ENCODE peak calls at places on chromosome 15, in seven cellular contexts. One of them, this sample, is unnamed.

GRCh38 chr15:68589783-68590710 is 11.3 kb downstream of the CORO2B start:
- DNase-seq in HCT116: no peak
- DNase-seq in tibial artery: peak
- DNase-seq in mesothelial cell of epicardium: no peak
- DNase-seq in heart left ventricle: no peak
- DNase-seq in progenitor cell of endocrine pancreas: no peak
- DNase-seq in HFFc6: no peak
- DNase-seq in this sample: no peak

GRCh38 chr15:71111950-71112349 is 3.3 kb upstream of the THSD4 start:
- DNase-seq in HCT116: no peak
- DNase-seq in tibial artery: no peak
- DNase-seq in mesothelial cell of epicardium: no peak
- DNase-seq in heart left ventricle: no peak
- DNase-seq in progenitor cell of endocrine pancreas: no peak
- DNase-seq in HFFc6: no peak
- DNase-seq in this sample: no peak

GRCh38 chr15:61621146-61621545 is 392.0 kb upstream of the RORA start:
- DNase-seq in HCT116: no peak
- DNase-seq in tibial artery: no peak
- DNase-seq in mesothelial cell of epicardium: peak
- DNase-seq in heart left ventricle: no peak
- DNase-seq in progenitor cell of endocrine pancreas: peak
- DNase-seq in HFFc6: no peak
- DNase-seq in this sample: peak

GRCh38 chr15:40388941-40389823 is 6.7 kb downstream of the KNSTRN start:
- DNase-seq in HCT116: no peak
- DNase-seq in tibial artery: no peak
- DNase-seq in mesothelial cell of epicardium: no peak
- DNase-seq in heart left ventricle: no peak
- DNase-seq in progenitor cell of endocrine pancreas: no peak
- DNase-seq in HFFc6: no peak
- DNase-seq in this sample: no peak

GRCh38 chr15:39009740-39010139 is 445.1 kb upstream of the RASGRP1 start:
- DNase-seq in HCT116: no peak
- DNase-seq in tibial artery: no peak
- DNase-seq in mesothelial cell of epicardium: no peak
- DNase-seq in heart left ventricle: no peak
- DNase-seq in progenitor cell of endocrine pancreas: no peak
- DNase-seq in HFFc6: no peak
- DNase-seq in this sample: no peak

GRCh38 chr15:70870066-70870465 is 16.1 kb upstream of the LARP6 start:
- DNase-seq in HCT116: no peak
- DNase-seq in tibial artery: no peak
- DNase-seq in mesothelial cell of epicardium: no peak
- DNase-seq in heart left ventricle: no peak
- DNase-seq in progenitor cell of endocrine pancreas: no peak
- DNase-seq in HFFc6: peak
- DNase-seq in this sample: no peak

GRCh38 chr15:69031013-69032001 is 16.8 kb downstream of the NOX5 start:
- DNase-seq in HCT116: peak
- DNase-seq in tibial artery: no peak
- DNase-seq in mesothelial cell of epicardium: peak
- DNase-seq in heart left ventricle: peak
- DNase-seq in progenitor cell of endocrine pancreas: peak
- DNase-seq in HFFc6: no peak
- DNase-seq in this sample: no peak

GRCh38 chr15:59632714-59633113 is 21.1 kb downstream of the GCNT3 start:
- DNase-seq in HCT116: no peak
- DNase-seq in tibial artery: no peak
- DNase-seq in mesothelial cell of epicardium: no peak
- DNase-seq in heart left ventricle: no peak
- DNase-seq in progenitor cell of endocrine pancreas: no peak
- DNase-seq in HFFc6: peak
- DNase-seq in this sample: no peak

GRCh38 chr15:82556315-82557035 is 16.2 kb upstream of the RPS17 start:
- DNase-seq in HCT116: no peak
- DNase-seq in tibial artery: no peak
- DNase-seq in mesothelial cell of epicardium: no peak
- DNase-seq in heart left ventricle: no peak
- DNase-seq in progenitor cell of endocrine pancreas: no peak
- DNase-seq in HFFc6: no peak
- DNase-seq in this sample: no peak

GRCh38 chr15:95799286-95800187 is 531.0 kb upstream of the NR2F2 start:
- DNase-seq in HCT116: no peak
- DNase-seq in tibial artery: no peak
- DNase-seq in mesothelial cell of epicardium: no peak
- DNase-seq in heart left ventricle: no peak
- DNase-seq in progenitor cell of endocrine pancreas: no peak
- DNase-seq in HFFc6: peak
- DNase-seq in this sample: peak

GRCh38 chr15:48493084-48493762 is 152.3 kb downstream of the FBN1 start:
- DNase-seq in HCT116: no peak
- DNase-seq in tibial artery: no peak
- DNase-seq in mesothelial cell of epicardium: no peak
- DNase-seq in heart left ventricle: peak
- DNase-seq in progenitor cell of endocrine pancreas: no peak
- DNase-seq in HFFc6: peak
- DNase-seq in this sample: peak

GRCh38 chr15:99439524-99439835 is 126.3 kb upstream of the MEF2A start:
- DNase-seq in HCT116: no peak
- DNase-seq in tibial artery: peak
- DNase-seq in mesothelial cell of epicardium: peak
- DNase-seq in heart left ventricle: peak
- DNase-seq in progenitor cell of endocrine pancreas: peak
- DNase-seq in HFFc6: no peak
- DNase-seq in this sample: no peak

GRCh38 chr15:52336530-52336929 is 40.9 kb upstream of the MYO5C start:
- DNase-seq in HCT116: no peak
- DNase-seq in tibial artery: no peak
- DNase-seq in mesothelial cell of epicardium: no peak
- DNase-seq in heart left ventricle: no peak
- DNase-seq in progenitor cell of endocrine pancreas: no peak
- DNase-seq in HFFc6: no peak
- DNase-seq in this sample: no peak

GRCh38 chr15:40092416-40093223 is 16.1 kb downstream of the BMF start:
- DNase-seq in HCT116: no peak
- DNase-seq in tibial artery: peak
- DNase-seq in mesothelial cell of epicardium: no peak
- DNase-seq in heart left ventricle: peak
- DNase-seq in progenitor cell of endocrine pancreas: no peak
- DNase-seq in HFFc6: peak
- DNase-seq in this sample: no peak

GRCh38 chr15:93088200-93088980 is 621 bp downstream of the RGMA start:
- DNase-seq in HCT116: no peak
- DNase-seq in tibial artery: no peak
- DNase-seq in mesothelial cell of epicardium: peak
- DNase-seq in heart left ventricle: peak
- DNase-seq in progenitor cell of endocrine pancreas: peak
- DNase-seq in HFFc6: no peak
- DNase-seq in this sample: peak

GRCh38 chr15:93088981-93089854 is at the start of gene RGMA:
- DNase-seq in HCT116: no peak
- DNase-seq in tibial artery: no peak
- DNase-seq in mesothelial cell of epicardium: no peak
- DNase-seq in heart left ventricle: peak
- DNase-seq in progenitor cell of endocrine pancreas: no peak
- DNase-seq in HFFc6: no peak
- DNase-seq in this sample: no peak

GRCh38 chr15:93089855-93090305 is 869 bp upstream of the RGMA start:
- DNase-seq in HCT116: no peak
- DNase-seq in tibial artery: no peak
- DNase-seq in mesothelial cell of epicardium: no peak
- DNase-seq in heart left ventricle: peak
- DNase-seq in progenitor cell of endocrine pancreas: no peak
- DNase-seq in HFFc6: no peak
- DNase-seq in this sample: no peak

GRCh38 chr15:93086791-93087190 is 2.2 kb downstream of the RGMA start:
- DNase-seq in HCT116: no peak
- DNase-seq in tibial artery: no peak
- DNase-seq in mesothelial cell of epicardium: no peak
- DNase-seq in heart left ventricle: no peak
- DNase-seq in progenitor cell of endocrine pancreas: no peak
- DNase-seq in HFFc6: no peak
- DNase-seq in this sample: no peak

GRCh38 chr15:93087825-93088199 is 1.2 kb downstream of the RGMA start:
- DNase-seq in HCT116: peak
- DNase-seq in tibial artery: peak
- DNase-seq in mesothelial cell of epicardium: peak
- DNase-seq in heart left ventricle: peak
- DNase-seq in progenitor cell of endocrine pancreas: peak
- DNase-seq in HFFc6: peak
- DNase-seq in this sample: peak
- TF ChIP-seq CTCF in HCT116: peak
- TF ChIP-seq CTCF in tibial artery: peak
- TF ChIP-seq CTCF in mesothelial cell of epicardium: peak
- TF ChIP-seq CTCF in heart left ventricle: peak
- TF ChIP-seq CTCF in progenitor cell of endocrine pancreas: peak
- TF ChIP-seq CTCF in HFFc6: peak
- TF ChIP-seq CTCF in this sample: peak

GRCh38 chr15:47377465-47377864 is 339.8 kb upstream of the SEMA6D start:
- DNase-seq in HCT116: no peak
- DNase-seq in tibial artery: no peak
- DNase-seq in mesothelial cell of epicardium: no peak
- DNase-seq in heart left ventricle: no peak
- DNase-seq in progenitor cell of endocrine pancreas: no peak
- DNase-seq in HFFc6: no peak
- DNase-seq in this sample: no peak

GRCh38 chr15:47376190-47376589 is 341.1 kb upstream of the SEMA6D start:
- DNase-seq in HCT116: no peak
- DNase-seq in tibial artery: no peak
- DNase-seq in mesothelial cell of epicardium: no peak
- DNase-seq in heart left ventricle: no peak
- DNase-seq in progenitor cell of endocrine pancreas: no peak
- DNase-seq in HFFc6: no peak
- DNase-seq in this sample: no peak

GRCh38 chr15:47371939-47372338 is 345.4 kb upstream of the SEMA6D start:
- DNase-seq in HCT116: no peak
- DNase-seq in tibial artery: no peak
- DNase-seq in mesothelial cell of epicardium: no peak
- DNase-seq in heart left ventricle: no peak
- DNase-seq in progenitor cell of endocrine pancreas: no peak
- DNase-seq in HFFc6: no peak
- DNase-seq in this sample: no peak

GRCh38 chr15:47378527-47378926 is 338.8 kb upstream of the SEMA6D start:
- DNase-seq in HCT116: no peak
- DNase-seq in tibial artery: no peak
- DNase-seq in mesothelial cell of epicardium: no peak
- DNase-seq in heart left ventricle: no peak
- DNase-seq in progenitor cell of endocrine pancreas: no peak
- DNase-seq in HFFc6: no peak
- DNase-seq in this sample: no peak

DNA sequence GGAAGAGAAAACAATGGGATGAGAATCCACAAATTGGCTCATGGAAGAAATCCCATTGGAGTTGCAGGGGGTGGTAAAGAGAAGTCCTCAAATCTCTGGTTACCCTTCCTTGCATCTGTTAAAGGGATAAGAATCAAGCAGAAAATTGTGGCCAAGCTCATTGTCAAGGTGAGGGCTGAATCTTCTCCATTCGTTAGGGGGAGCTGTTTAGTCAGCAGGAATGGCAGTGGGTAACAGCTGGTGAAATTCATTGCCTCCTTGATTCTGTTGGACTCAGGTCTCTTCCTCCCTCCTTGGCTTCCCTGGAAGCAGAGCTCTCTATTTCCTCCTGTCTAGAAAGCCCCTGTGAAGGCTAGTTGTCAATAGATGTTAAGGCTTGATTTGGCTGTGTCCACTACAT is 343.1 kb upstream of the SEMA6D start:
- DNase-seq in HCT116: no peak
- DNase-seq in tibial artery: no peak
- DNase-seq in mesothelial cell of epicardium: no peak
- DNase-seq in heart left ventricle: no peak
- DNase-seq in progenitor cell of endocrine pancreas: no peak
- DNase-seq in HFFc6: peak
- DNase-seq in this sample: peak
- TF ChIP-seq CTCF in HCT116: no peak
- TF ChIP-seq CTCF in tibial artery: no peak
- TF ChIP-seq CTCF in mesothelial cell of epicardium: no peak
- TF ChIP-seq CTCF in heart left ventricle: no peak
- TF ChIP-seq CTCF in progenitor cell of endocrine pancreas: peak
- TF ChIP-seq CTCF in HFFc6: peak
- TF ChIP-seq CTCF in this sample: no peak

GRCh38 chr15:79025802-79026201 is 64.8 kb downstream of the RASGRF1 start:
- DNase-seq in HCT116: no peak
- DNase-seq in tibial artery: no peak
- DNase-seq in mesothelial cell of epicardium: no peak
- DNase-seq in heart left ventricle: no peak
- DNase-seq in progenitor cell of endocrine pancreas: no peak
- DNase-seq in HFFc6: no peak
- DNase-seq in this sample: no peak

GRCh38 chr15:79030470-79030869 is 60.1 kb downstream of the RASGRF1 start:
- DNase-seq in HCT116: no peak
- DNase-seq in tibial artery: no peak
- DNase-seq in mesothelial cell of epicardium: no peak
- DNase-seq in heart left ventricle: no peak
- DNase-seq in progenitor cell of endocrine pancreas: no peak
- DNase-seq in HFFc6: no peak
- DNase-seq in this sample: no peak

GRCh38 chr15:79027532-79028410 is 62.8 kb downstream of the RASGRF1 start:
- DNase-seq in HCT116: no peak
- DNase-seq in tibial artery: no peak
- DNase-seq in mesothelial cell of epicardium: no peak
- DNase-seq in heart left ventricle: no peak
- DNase-seq in progenitor cell of endocrine pancreas: no peak
- DNase-seq in HFFc6: no peak
- DNase-seq in this sample: no peak

GRCh38 chr15:79031201-79031600 is 59.4 kb downstream of the RASGRF1 start:
- DNase-seq in HCT116: no peak
- DNase-seq in tibial artery: no peak
- DNase-seq in mesothelial cell of epicardium: no peak
- DNase-seq in heart left ventricle: no peak
- DNase-seq in progenitor cell of endocrine pancreas: no peak
- DNase-seq in HFFc6: no peak
- DNase-seq in this sample: no peak

DNA sequence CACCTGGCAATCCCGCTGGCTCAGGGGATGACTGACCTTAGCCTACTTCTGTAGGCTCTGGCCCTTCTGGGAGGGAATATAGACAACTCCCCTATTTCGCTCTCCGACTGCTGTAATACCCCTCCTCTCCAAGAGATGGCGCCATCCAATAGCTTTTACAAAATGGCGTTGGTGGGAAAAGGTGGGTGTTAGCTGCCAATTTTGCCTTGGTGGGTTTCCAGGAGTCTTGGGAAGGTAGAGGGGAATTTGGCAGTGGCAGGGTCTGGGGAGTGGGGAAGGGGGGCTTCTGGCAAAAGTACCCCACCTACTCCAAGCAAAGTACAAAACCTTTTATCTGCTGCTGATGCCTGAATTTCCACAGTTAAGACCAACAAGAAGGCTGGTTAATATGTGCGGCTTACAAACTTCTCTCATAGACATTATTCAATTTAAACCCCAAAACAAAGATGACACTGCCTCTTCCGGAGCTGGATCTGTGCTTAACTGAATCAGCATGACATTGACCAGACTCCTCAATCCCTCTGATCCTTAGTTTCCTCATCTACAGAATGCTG is 62.1 kb downstream of the RASGRF1 start:
- DNase-seq in HCT116: peak
- DNase-seq in tibial artery: no peak
- DNase-seq in mesothelial cell of epicardium: peak
- DNase-seq in heart left ventricle: peak
- DNase-seq in progenitor cell of endocrine pancreas: peak
- DNase-seq in HFFc6: peak
- DNase-seq in this sample: peak
- TF ChIP-seq CTCF in HCT116: peak
- TF ChIP-seq CTCF in tibial artery: peak
- TF ChIP-seq CTCF in mesothelial cell of epicardium: peak
- TF ChIP-seq CTCF in heart left ventricle: peak
- TF ChIP-seq CTCF in progenitor cell of endocrine pancreas: peak
- TF ChIP-seq CTCF in HFFc6: peak
- TF ChIP-seq CTCF in this sample: peak

GRCh38 chr15:63718590-63719035 is 115.1 kb downstream of the HERC1 start:
- DNase-seq in HCT116: no peak
- DNase-seq in tibial artery: no peak
- DNase-seq in mesothelial cell of epicardium: no peak
- DNase-seq in heart left ventricle: no peak
- DNase-seq in progenitor cell of endocrine pancreas: no peak
- DNase-seq in HFFc6: peak
- DNase-seq in this sample: peak
- TF ChIP-seq CTCF in HCT116: no peak
- TF ChIP-seq CTCF in tibial artery: no peak
- TF ChIP-seq CTCF in mesothelial cell of epicardium: no peak
- TF ChIP-seq CTCF in heart left ventricle: no peak
- TF ChIP-seq CTCF in progenitor cell of endocrine pancreas: no peak
- TF ChIP-seq CTCF in HFFc6: no peak
- TF ChIP-seq CTCF in this sample: no peak

This sample was measured in RWPE1.